ENCODE peak calls at places on chromosome 7, in eight cellular contexts. One of them, this sample, is unnamed.

GRCh38 chr7:107592361-107593024 is 12.4 kb downstream of the BCAP29 start:
- DNase-seq in coronary artery: no peak
- DNase-seq in progenitor cell of endocrine pancreas: no peak
- DNase-seq in fibroblast of the aortic adventitia: peak
- DNase-seq in T-helper 2 cell treated with Interferon-gamma antibody and Interleukin-4, amounts not matched to agents 5 μg/mL and 100 μg/mL, for 36 hours: no peak
- DNase-seq in NCI-H2171 treated with DMSO at 0.1 percent for 48 hours: peak
- DNase-seq in COLO829: no peak
- DNase-seq in breast epithelium: no peak
- DNase-seq in this sample: no peak

GRCh38 chr7:27164381-27165088 is 802 bp downstream of the HOXA9 start:
- DNase-seq in coronary artery: no peak
- DNase-seq in breast epithelium: no peak
- DNase-seq in NCI-H2171 treated with DMSO at 0.1 percent for 48 hours: no peak
- DNase-seq in progenitor cell of endocrine pancreas: no peak
- DNase-seq in COLO829: no peak
- DNase-seq in fibroblast of the aortic adventitia: no peak
- DNase-seq in T-helper 2 cell treated with Interferon-gamma antibody and Interleukin-4, amounts not matched to agents 5 μg/mL and 100 μg/mL, for 36 hours: no peak
- DNase-seq in this sample: no peak

GRCh38 chr7:133300097-133300496 is 47.2 kb downstream of the EXOC4 start:
- DNase-seq in coronary artery: no peak
- DNase-seq in COLO829: no peak
- DNase-seq in NCI-H2171 treated with DMSO at 0.1 percent for 48 hours: no peak
- DNase-seq in breast epithelium: no peak
- DNase-seq in fibroblast of the aortic adventitia: no peak
- DNase-seq in T-helper 2 cell treated with Interferon-gamma antibody and Interleukin-4, amounts not matched to agents 5 μg/mL and 100 μg/mL, for 36 hours: no peak
- DNase-seq in progenitor cell of endocrine pancreas: no peak
- DNase-seq in this sample: no peak

GRCh38 chr7:2934984-2935740 is 91.1 kb upstream of the GNA12 start:
- DNase-seq in NCI-H2171 treated with DMSO at 0.1 percent for 48 hours: no peak
- DNase-seq in T-helper 2 cell treated with Interferon-gamma antibody and Interleukin-4, amounts not matched to agents 5 μg/mL and 100 μg/mL, for 36 hours: no peak
- DNase-seq in breast epithelium: no peak
- DNase-seq in fibroblast of the aortic adventitia: no peak
- DNase-seq in COLO829: no peak
- DNase-seq in coronary artery: peak
- DNase-seq in progenitor cell of endocrine pancreas: no peak
- DNase-seq in this sample: no peak

GRCh38 chr7:104795616-104796398 is 218.2 kb upstream of the KMT2E start:
- DNase-seq in NCI-H2171 treated with DMSO at 0.1 percent for 48 hours: no peak
- DNase-seq in fibroblast of the aortic adventitia: peak
- DNase-seq in T-helper 2 cell treated with Interferon-gamma antibody and Interleukin-4, amounts not matched to agents 5 μg/mL and 100 μg/mL, for 36 hours: no peak
- DNase-seq in coronary artery: no peak
- DNase-seq in COLO829: no peak
- DNase-seq in breast epithelium: no peak
- DNase-seq in progenitor cell of endocrine pancreas: no peak
- DNase-seq in this sample: no peak

GRCh38 chr7:27242580-27243339 is at the start of gene EVX1:
- DNase-seq in NCI-H2171 treated with DMSO at 0.1 percent for 48 hours: no peak
- DNase-seq in coronary artery: no peak
- DNase-seq in breast epithelium: no peak
- DNase-seq in fibroblast of the aortic adventitia: no peak
- DNase-seq in progenitor cell of endocrine pancreas: no peak
- DNase-seq in COLO829: no peak
- DNase-seq in T-helper 2 cell treated with Interferon-gamma antibody and Interleukin-4, amounts not matched to agents 5 μg/mL and 100 μg/mL, for 36 hours: no peak
- DNase-seq in this sample: no peak

GRCh38 chr7:28407643-28408042 is 4.7 kb upstream of the CREB5 start:
- DNase-seq in progenitor cell of endocrine pancreas: no peak
- DNase-seq in fibroblast of the aortic adventitia: peak
- DNase-seq in breast epithelium: no peak
- DNase-seq in T-helper 2 cell treated with Interferon-gamma antibody and Interleukin-4, amounts not matched to agents 5 μg/mL and 100 μg/mL, for 36 hours: no peak
- DNase-seq in coronary artery: no peak
- DNase-seq in COLO829: no peak
- DNase-seq in NCI-H2171 treated with DMSO at 0.1 percent for 48 hours: no peak
- DNase-seq in this sample: no peak

GRCh38 chr7:159031135-159031701 is 113.4 kb downstream of the VIPR2 start:
- DNase-seq in T-helper 2 cell treated with Interferon-gamma antibody and Interleukin-4, amounts not matched to agents 5 μg/mL and 100 μg/mL, for 36 hours: no peak
- DNase-seq in COLO829: no peak
- DNase-seq in progenitor cell of endocrine pancreas: no peak
- DNase-seq in coronary artery: peak
- DNase-seq in NCI-H2171 treated with DMSO at 0.1 percent for 48 hours: no peak
- DNase-seq in breast epithelium: peak
- DNase-seq in fibroblast of the aortic adventitia: no peak
- DNase-seq in this sample: no peak

GRCh38 chr7:101218236-101219130 is 518 bp downstream of the ZNHIT1 start:
- DNase-seq in progenitor cell of endocrine pancreas: no peak
- DNase-seq in breast epithelium: no peak
- DNase-seq in COLO829: no peak
- DNase-seq in NCI-H2171 treated with DMSO at 0.1 percent for 48 hours: no peak
- DNase-seq in T-helper 2 cell treated with Interferon-gamma antibody and Interleukin-4, amounts not matched to agents 5 μg/mL and 100 μg/mL, for 36 hours: no peak
- DNase-seq in coronary artery: no peak
- DNase-seq in fibroblast of the aortic adventitia: peak
- DNase-seq in this sample: no peak

GRCh38 chr7:43394441-43395130 is 188.3 kb upstream of the STK17A start:
- DNase-seq in T-helper 2 cell treated with Interferon-gamma antibody and Interleukin-4, amounts not matched to agents 5 μg/mL and 100 μg/mL, for 36 hours: no peak
- DNase-seq in COLO829: no peak
- DNase-seq in fibroblast of the aortic adventitia: peak
- DNase-seq in breast epithelium: no peak
- DNase-seq in NCI-H2171 treated with DMSO at 0.1 percent for 48 hours: no peak
- DNase-seq in coronary artery: no peak
- DNase-seq in progenitor cell of endocrine pancreas: no peak
- DNase-seq in this sample: no peak

GRCh38 chr7:129896568-129897382 is 56.0 kb downstream of the UBE2H start:
- DNase-seq in fibroblast of the aortic adventitia: peak
- DNase-seq in coronary artery: no peak
- DNase-seq in NCI-H2171 treated with DMSO at 0.1 percent for 48 hours: no peak
- DNase-seq in COLO829: no peak
- DNase-seq in breast epithelium: no peak
- DNase-seq in progenitor cell of endocrine pancreas: no peak
- DNase-seq in T-helper 2 cell treated with Interferon-gamma antibody and Interleukin-4, amounts not matched to agents 5 μg/mL and 100 μg/mL, for 36 hours: no peak
- DNase-seq in this sample: no peak

GRCh38 chr7:159143780-159144755 is 599 bp downstream of the VIPR2 start:
- DNase-seq in T-helper 2 cell treated with Interferon-gamma antibody and Interleukin-4, amounts not matched to agents 5 μg/mL and 100 μg/mL, for 36 hours: peak
- DNase-seq in COLO829: no peak
- DNase-seq in NCI-H2171 treated with DMSO at 0.1 percent for 48 hours: no peak
- DNase-seq in progenitor cell of endocrine pancreas: no peak
- DNase-seq in breast epithelium: no peak
- DNase-seq in fibroblast of the aortic adventitia: no peak
- DNase-seq in coronary artery: peak
- DNase-seq in this sample: peak

GRCh38 chr7:82559203-82559805 is 115.7 kb upstream of the CACNA2D1 start:
- DNase-seq in fibroblast of the aortic adventitia: no peak
- DNase-seq in coronary artery: no peak
- DNase-seq in breast epithelium: no peak
- DNase-seq in T-helper 2 cell treated with Interferon-gamma antibody and Interleukin-4, amounts not matched to agents 5 μg/mL and 100 μg/mL, for 36 hours: no peak
- DNase-seq in NCI-H2171 treated with DMSO at 0.1 percent for 48 hours: peak
- DNase-seq in progenitor cell of endocrine pancreas: peak
- DNase-seq in COLO829: no peak
- DNase-seq in this sample: no peak

This sample was measured in mesothelial cell of epicardium.